ENCODE peak calls at places on chromosomes 6 and 20, in five cellular contexts. E is fibroblast of pulmonary artery, M is cardiac fibroblast, J is sigmoid colon, X is heart left ventricle. P is an unnamed sample.

GRCh38 chr6:113875470-113875869 is 18.3 kb downstream of the MARCKS start:
- DNase-seq in E (peak), M (peak), J (no peak), X (no peak), P (no peak)

GRCh38 chr6:43334466-43335095 is 26.0 kb upstream of the CRIP3 start:
- DNase-seq in E (peak), M (peak), J (no peak), X (no peak), P (peak)

GRCh38 chr6:100296810-100297544 is 167.7 kb downstream of the SIM1 start:
- DNase-seq in E (peak), M (peak), J (no peak), X (no peak), P (peak)

GRCh38 chr6:106972500-106972899 is 2.0 kb downstream of the CD24 start:
- DNase-seq in E (no peak), M (no peak), J (no peak), X (no peak), P (no peak)

GRCh38 chr6:168133707-168134398 is 54.8 kb upstream of the FRMD1 start:
- DNase-seq in E (peak), M (no peak), J (peak), X (no peak), P (no peak)

GRCh38 chr20:41437836-41438235 is 71.2 kb upstream of the EMILIN3 start:
- DNase-seq in E (no peak), M (peak), J (no peak), X (no peak), P (peak)

GRCh38 chr20:5766085-5766764 is 16.0 kb downstream of the SHLD1 start:
- DNase-seq in E (no peak), M (no peak), J (no peak), X (no peak), P (no peak)

GRCh38 chr6:73388800-73389512 is 5.7 kb upstream of the DDX43 start:
- DNase-seq in E (peak), M (peak), J (peak), X (peak), P (no peak)

GRCh38 chr6:15247750-15248450 is 2.0 kb downstream of the JARID2 start:
- DNase-seq in E (peak), M (peak), J (peak), X (peak), P (no peak)

GRCh38 chr20:45440891-45441685 is 25.1 kb downstream of the PIGT start:
- DNase-seq in E (no peak), M (no peak), J (no peak), X (no peak), P (no peak)

GRCh38 chr6:104784884-104785283 is 74.8 kb downstream of the HACE1 start:
- DNase-seq in E (peak), M (peak), J (no peak), X (no peak), P (no peak)

GRCh38 chr6:150753404-150754184 is 111.9 kb upstream of the MTHFD1L start:
- DNase-seq in E (no peak), M (no peak), J (no peak), X (no peak), P (no peak)
- H3K4me3 ChIP-seq in E (no peak), M (no peak), J (no peak), X (no peak), P (no peak)

GRCh38 chr6:10030942-10031537 is 383.8 kb downstream of the TFAP2A start:
- DNase-seq in E (no peak), M (no peak), J (no peak), X (no peak), P (no peak)
- TF ChIP-seq CTCF in E (peak), M (peak), J (no peak), X (peak), P (peak)

GRCh38 chr20:2745936-2746635 is 53.5 kb downstream of the EBF4 start:
- DNase-seq in E (no peak), M (no peak), J (peak), X (no peak), P (no peak)
- H3K4me3 ChIP-seq in E (no peak), M (no peak), J (no peak), X (no peak), P (no peak)

DNA sequence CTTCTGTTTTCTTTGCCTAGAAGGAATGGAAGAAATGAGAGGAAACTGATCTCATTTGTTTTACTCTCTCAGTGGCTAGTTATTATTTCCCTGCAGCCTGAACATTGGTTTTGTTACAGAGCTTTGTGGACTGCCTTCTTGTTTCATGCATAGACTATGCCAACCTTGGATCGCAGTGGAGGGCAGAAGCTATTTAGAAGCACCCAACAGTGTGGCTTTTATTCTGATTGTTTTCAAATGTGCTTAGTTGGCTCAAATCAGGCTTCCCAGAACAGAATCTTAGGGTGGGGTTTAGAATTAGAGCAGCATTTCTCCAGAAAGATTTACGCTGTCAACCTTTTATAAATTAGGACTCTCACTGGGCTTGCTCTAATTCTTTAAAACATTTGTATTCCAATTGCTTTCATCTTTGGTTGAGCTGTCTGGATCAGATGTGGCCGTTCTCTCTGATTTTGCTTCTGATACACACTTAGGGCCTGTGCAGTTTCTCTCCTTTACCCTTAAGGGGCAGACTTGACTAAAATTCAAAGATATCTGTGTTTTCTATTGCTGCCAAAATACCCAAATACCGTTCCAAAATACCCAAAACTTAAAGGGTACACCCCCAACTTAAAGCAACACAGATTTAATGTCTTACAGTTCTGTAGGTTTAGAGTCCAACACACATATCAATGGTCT is 210.3 kb downstream of the BCKDHB start:
- DNase-seq in E (no peak), M (no peak), J (no peak), X (no peak), P (no peak)
- TF ChIP-seq CTCF in E (peak), M (peak), J (no peak), X (no peak), P (no peak)

DNA sequence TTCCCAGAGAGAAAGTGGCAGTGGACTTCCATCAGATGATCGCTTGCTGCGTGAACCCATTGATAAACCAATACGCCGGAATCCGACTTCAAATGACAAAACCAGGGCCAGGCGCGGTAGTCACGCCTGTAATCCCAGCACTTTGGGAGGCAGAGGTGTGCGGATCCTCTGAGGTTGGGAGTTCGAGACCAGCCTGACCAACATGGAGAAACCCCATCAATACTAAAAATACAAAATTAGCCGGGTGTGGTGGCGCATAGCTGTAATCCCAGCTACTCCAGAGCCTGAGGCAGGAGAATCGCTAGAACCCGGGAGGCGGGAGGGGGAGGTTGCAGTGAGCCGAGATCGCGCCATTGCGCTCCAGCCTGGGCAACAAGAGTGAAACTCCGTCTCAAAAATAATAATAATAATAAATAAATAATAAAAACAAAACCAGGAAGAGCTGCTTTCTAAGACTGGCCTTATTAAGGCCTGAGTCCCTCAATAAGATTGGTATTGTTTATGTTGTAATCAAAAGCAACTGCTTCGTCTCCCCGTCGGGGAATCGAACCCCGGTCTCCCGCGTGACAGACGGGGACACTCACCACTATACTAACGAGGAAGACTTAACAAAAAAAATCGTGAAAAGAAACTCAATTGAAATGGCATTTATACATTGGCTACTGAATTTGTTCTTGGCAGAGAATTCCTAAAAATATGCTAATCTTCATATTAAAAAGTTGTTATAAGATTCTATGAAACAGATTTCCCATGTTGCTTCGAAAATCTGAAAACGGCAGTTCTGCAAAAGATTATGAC is 110.2 kb upstream of the ZNF184 start:
- DNase-seq in E (peak), M (peak), J (no peak), X (no peak), P (no peak)
- H3K4me3 ChIP-seq in E (no peak), M (no peak), J (no peak), X (no peak), P (no peak)

GRCh38 chr6:19664050-19664449 is 173.1 kb upstream of the ID4 start:
- DNase-seq in E (no peak), M (no peak), J (no peak), X (no peak), P (no peak)
- TF ChIP-seq CTCF in E (no peak), M (no peak), J (no peak), X (no peak), P (no peak)

GRCh38 chr6:158783851-158784250 is 35.3 kb downstream of the EZR start:
- DNase-seq in E (no peak), M (no peak), J (no peak), X (no peak), P (no peak)

GRCh38 chr6:158781692-158782373 is 37.3 kb downstream of the EZR start:
- DNase-seq in E (no peak), M (no peak), J (no peak), X (no peak), P (no peak)

GRCh38 chr6:158780963-158781691 is 38.0 kb downstream of the EZR start:
- DNase-seq in E (no peak), M (no peak), J (peak), X (no peak), P (no peak)

GRCh38 chr6:158783167-158783450 is 36.1 kb downstream of the EZR start:
- DNase-seq in E (no peak), M (no peak), J (no peak), X (no peak), P (no peak)

DNA sequence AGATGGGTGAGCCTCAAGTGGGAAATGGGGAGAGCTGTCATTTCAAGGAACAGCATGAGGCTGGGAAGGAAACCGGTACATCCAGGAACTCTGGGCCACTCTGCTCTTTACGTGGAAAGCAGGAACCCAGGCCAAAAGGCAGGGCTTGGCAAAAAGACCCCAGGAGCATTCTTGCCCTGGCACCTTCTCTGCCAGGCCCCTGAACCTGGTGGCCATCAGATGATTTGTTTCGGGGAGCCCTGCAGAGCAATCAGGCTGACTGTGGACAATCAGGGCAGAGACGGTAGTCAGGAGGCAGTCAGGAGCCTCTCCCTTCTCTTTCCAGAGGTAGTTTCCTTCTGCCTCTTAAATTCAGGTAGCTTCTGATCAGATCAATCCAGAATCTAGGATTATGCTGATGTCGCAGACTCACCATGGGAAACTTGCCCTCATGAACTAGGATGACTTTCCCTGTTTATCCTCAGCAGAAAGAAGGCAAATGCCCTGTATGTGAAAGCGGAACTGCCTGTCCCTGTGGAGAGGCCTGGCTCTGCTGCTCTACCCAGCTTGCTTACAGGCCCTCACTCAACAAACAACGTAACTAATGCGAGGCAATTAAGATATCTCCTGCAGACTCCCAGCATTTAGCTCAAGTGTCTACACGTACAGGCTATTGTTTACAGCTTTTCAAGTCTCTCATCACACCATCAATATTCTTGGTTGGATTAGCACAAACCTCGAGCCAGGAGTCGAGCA is 36.6 kb downstream of the EZR start:
- DNase-seq in E (no peak), M (no peak), J (no peak), X (no peak), P (no peak)
- H3K4me3 ChIP-seq in E (no peak), M (no peak), J (no peak), X (no peak), P (no peak)

DNA sequence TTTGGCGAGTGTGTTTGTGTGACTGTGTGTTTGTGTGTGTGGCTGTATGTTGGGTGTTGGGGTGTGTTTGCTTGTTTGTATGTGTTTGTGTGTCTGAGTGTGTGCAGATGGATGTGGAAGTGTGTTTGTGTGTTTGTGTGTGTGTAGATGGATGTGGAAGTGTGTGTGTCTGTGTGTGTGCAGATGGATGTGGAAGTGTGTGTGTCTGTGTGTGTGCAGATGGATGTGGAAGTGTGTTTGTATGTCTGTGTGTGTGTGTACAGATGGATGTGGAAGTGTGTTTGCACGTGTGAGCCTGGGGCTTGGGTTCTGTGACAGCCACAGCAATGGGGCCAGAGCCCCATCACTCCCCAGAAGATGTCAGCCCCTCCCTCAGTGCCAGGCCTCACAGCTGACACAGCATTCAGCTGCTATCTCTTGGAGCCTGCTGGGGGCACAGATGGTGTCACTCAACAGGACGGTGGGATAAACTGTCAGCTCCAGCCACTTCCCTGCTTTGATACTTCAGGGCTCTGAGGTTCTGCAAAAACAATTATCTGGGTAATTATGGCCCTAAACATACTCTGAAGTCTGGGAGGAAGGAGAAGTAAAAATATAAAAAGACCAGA is 98.7 kb upstream of the RNF24 start:
- DNase-seq in E (no peak), M (no peak), J (no peak), X (no peak), P (no peak)
- TF ChIP-seq CTCF in E (no peak), M (no peak), J (no peak), X (no peak), P (no peak)

GRCh38 chr6:144349690-144350132 is 64.6 kb downstream of the UTRN start:
- DNase-seq in E (peak), M (peak), J (no peak), X (peak), P (peak)
- H3K4me3 ChIP-seq in E (peak), M (no peak), J (no peak), X (no peak), P (no peak)

DNA sequence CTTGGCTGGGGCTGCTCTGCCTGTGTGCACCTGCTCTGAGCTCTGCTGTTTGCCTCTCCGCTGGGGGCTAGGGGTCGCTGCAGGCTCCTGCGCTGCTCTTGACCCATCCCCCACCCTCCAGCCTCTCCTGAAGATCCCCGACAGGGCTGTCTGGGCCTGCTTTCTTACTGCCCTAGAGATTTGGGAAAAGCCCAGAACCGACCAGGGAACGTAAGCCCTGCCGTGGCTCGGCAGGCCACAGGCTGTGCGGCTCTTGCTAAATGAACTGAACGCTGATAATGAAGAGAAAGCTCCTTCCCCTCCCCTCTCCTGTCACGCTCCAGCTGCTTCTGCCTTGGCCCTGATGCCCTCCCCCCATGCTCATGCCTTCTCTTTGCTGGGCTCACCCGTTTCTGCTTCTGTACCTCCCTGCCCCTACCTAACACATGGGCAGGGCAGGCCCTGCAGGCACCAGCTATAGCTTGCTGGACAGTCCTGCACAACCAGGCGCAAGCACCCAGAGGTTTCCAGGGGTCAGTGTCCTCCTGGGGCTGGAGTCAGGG is 32.0 kb upstream of the PCMTD2 start:
- DNase-seq in E (peak), M (peak), J (no peak), X (peak), P (peak)
- TF ChIP-seq CTCF in E (peak), M (peak), J (no peak), X (peak), P (peak)

P was measured in epithelial cell of proximal tubule.